ENCODE peak calls at places on chromosomes 4 and X, in five cellular contexts. F is HepG2, G is endothelial cell of umbilical vein, U is prostate gland, K is breast epithelium. T is an unnamed sample.

GRCh38 chr4:87071401-87071800 is 136.6 kb downstream of the AFF1 start:
- DNase-seq in F (no peak), G (no peak), U (no peak), K (no peak), T (no peak)

GRCh38 chr4:114272226-114272625 is 292.8 kb upstream of the ARSJ start:
- DNase-seq in F (no peak), G (peak; percentile 87), U (no peak), K (no peak), T (no peak)

GRCh38 chr4:26150948-26151347 is 169.9 kb upstream of the RBPJ start:
- DNase-seq in F (no peak), G (no peak), U (no peak), K (no peak), T (no peak)

GRCh38 chrX:39753296-39753996 is 344.3 kb downstream of the BCOR start:
- DNase-seq in F (no peak), G (peak; percentile 87), U (no peak), K (no peak), T (no peak)

GRCh38 chr4:154519214-154519613 is 27.6 kb upstream of the DCHS2 start:
- DNase-seq in F (no peak), G (no peak), U (no peak), K (no peak), T (no peak)

GRCh38 chrX:14409341-14409740 is 120.0 kb upstream of the GLRA2 start:
- DNase-seq in F (peak; percentile 40), G (no peak), U (no peak), K (no peak), T (no peak)

GRCh38 chr4:21869978-21870745 is 78.4 kb downstream of the KCNIP4 start:
- DNase-seq in F (no peak), G (no peak), U (no peak), K (no peak), T (no peak)

GRCh38 chr4:128228778-128229457 is 58.7 kb downstream of the PGRMC2 start:
- DNase-seq in F (no peak), G (no peak), U (no peak), K (no peak), T (no peak)

GRCh38 chrX:19303216-19303880 is 40.4 kb upstream of the PDHA1 start:
- DNase-seq in F (no peak), G (no peak), U (no peak), K (no peak), T (no peak)

GRCh38 chrX:1390621-1391369 is 1.1 kb downstream of the SLC25A6 start:
- DNase-seq in F (no peak), G (no peak), U (no peak), K (peak; percentile 43), T (peak; percentile 67)

GRCh38 chrX:1388651-1389050 is 3.3 kb downstream of the SLC25A6 start:
- DNase-seq in F (no peak), G (no peak), U (no peak), K (no peak), T (no peak)

GRCh38 chrX:1391370-1391706 is 575 bp downstream of the SLC25A6 start:
- DNase-seq in F (peak; percentile 79), G (peak; percentile 89), U (no peak), K (peak; percentile 15), T (no peak)

GRCh38 chrX:1389993-1390285 is 2.0 kb downstream of the SLC25A6 start:
- DNase-seq in F (no peak), G (no peak), U (no peak), K (no peak), T (no peak)

DNA sequence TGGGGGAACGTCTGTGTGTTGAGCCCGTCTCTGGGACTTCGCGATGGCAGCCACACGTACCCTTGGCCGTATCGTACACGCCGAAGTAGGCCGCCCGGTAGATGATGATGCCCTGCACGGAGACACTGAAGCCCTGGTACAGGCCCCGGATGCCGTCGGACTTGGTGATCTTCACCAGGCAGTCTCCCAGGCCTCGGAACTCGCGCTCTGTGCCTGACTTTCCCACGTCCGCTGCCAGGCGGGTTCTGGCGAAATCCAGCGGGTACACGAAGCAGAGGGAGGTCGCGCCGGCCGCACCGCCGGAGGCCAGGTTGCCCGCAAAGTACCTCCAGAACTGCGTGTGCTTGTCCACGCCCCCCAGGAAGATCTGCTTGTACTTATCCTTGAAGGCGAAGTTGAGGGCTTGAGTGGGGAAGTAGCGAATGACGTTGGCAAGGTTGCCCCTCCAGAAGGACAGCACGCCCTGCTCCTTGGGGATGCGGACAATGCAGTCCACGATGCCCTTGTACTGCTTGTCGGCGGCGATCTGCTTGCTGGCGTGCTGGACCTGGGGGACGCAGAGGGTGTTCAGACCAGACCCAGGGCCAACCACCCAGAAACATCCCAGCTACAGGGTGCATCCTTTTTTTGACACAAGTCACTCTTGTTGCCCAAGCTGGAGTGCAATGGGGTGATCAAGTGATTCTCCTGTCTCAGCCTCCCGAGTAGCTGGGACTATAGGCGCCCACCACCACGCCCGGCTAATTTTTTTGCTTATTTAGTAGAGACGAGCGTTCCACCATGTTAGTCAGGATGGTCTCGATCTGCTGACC is 2.5 kb downstream of the SLC25A6 start:
- DNase-seq in F (no peak), G (no peak), U (no peak), K (peak; percentile 50), T (peak; percentile 68)
- TF ChIP-seq POLR2A in F (no peak), G (no peak), U (no peak), K (no peak), T (no peak)

GRCh38 chrX:72609313-72609712 is 36.7 kb upstream of the HDAC8 start:
- DNase-seq in F (peak; percentile 0), G (peak; percentile 32), U (no peak), K (no peak), T (no peak)
- TF ChIP-seq CTCF in F (no peak), G (peak; percentile 28), U (no peak), K (no peak), T (no peak)

DNA sequence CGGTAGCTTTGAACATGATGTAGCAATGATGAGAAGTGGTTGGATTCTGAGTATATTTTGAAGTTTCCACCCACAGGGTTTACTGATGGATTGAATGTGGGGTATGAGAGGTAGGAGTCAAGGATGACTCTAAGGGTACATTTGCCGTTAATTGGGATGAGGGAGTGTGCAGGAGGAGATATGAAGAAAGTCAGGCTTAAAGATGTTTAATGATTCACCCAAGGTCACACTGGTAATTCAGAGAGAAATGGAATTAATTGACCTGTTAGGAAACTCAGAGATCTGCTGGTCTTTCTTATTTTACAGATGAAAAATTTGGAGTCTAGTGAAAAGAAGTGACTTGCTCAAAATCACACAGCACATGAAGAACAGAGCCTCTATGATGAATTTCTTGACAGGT is 390.7 kb downstream of the GBA3 start:
- DNase-seq in F (no peak), G (no peak), U (no peak), K (no peak), T (no peak)
- TF ChIP-seq POLR2AphosphoS5 in F (no peak), G (no peak), U (no peak), K (no peak), T (no peak)

GRCh38 chr4:169485084-169485483 is 127.3 kb downstream of the NEK1 start:
- DNase-seq in F (no peak), G (no peak), U (no peak), K (no peak), T (no peak)

GRCh38 chr4:169485791-169486742 is 126.3 kb downstream of the NEK1 start:
- DNase-seq in F (peak; percentile 36), G (peak; percentile 78), U (peak; percentile 36), K (no peak), T (no peak)

GRCh38 chr4:169484485-169484884 is 127.9 kb downstream of the NEK1 start:
- DNase-seq in F (no peak), G (no peak), U (no peak), K (no peak), T (no peak)
- TF ChIP-seq POLR2A in F (no peak), G (no peak), U (no peak), K (no peak), T (no peak)

GRCh38 chrX:136275553-136275952 is 24.4 kb upstream of the MAP7D3 start:
- DNase-seq in F (peak; percentile 21), G (no peak), U (no peak), K (no peak), T (no peak)

GRCh38 chrX:136273986-136274385 is 22.8 kb upstream of the MAP7D3 start:
- DNase-seq in F (no peak), G (no peak), U (no peak), K (no peak), T (no peak)

GRCh38 chrX:136271300-136271699 is 20.1 kb upstream of the MAP7D3 start:
- DNase-seq in F (no peak), G (peak; percentile 36), U (no peak), K (no peak), T (no peak)

GRCh38 chrX:136269921-136270320 is 18.7 kb upstream of the MAP7D3 start:
- DNase-seq in F (no peak), G (peak; percentile 43), U (no peak), K (no peak), T (no peak)

DNA sequence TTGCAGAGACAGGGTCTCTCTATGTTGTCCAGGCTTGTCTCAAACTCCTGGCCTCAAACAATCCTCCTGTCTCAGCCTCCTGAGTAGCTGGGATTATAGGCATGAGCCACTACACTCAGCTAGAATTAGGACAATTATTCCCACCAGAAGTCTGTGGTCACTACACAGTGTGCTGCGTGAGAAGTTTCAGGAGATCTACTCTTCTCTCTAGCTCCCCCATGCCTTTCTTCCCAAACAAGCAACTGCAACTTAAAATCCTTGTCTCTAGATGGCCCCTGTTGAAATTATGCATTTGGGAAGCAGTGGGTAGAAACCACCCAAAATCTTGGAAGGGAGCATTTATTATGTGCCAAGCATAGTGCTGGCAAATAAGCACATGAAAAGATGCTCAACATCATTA is 21.1 kb upstream of the MAP7D3 start:
- DNase-seq in F (no peak), G (no peak), U (no peak), K (no peak), T (no peak)
- TF ChIP-seq CTCF in F (no peak), G (no peak), U (no peak), K (no peak), T (no peak)

DNA sequence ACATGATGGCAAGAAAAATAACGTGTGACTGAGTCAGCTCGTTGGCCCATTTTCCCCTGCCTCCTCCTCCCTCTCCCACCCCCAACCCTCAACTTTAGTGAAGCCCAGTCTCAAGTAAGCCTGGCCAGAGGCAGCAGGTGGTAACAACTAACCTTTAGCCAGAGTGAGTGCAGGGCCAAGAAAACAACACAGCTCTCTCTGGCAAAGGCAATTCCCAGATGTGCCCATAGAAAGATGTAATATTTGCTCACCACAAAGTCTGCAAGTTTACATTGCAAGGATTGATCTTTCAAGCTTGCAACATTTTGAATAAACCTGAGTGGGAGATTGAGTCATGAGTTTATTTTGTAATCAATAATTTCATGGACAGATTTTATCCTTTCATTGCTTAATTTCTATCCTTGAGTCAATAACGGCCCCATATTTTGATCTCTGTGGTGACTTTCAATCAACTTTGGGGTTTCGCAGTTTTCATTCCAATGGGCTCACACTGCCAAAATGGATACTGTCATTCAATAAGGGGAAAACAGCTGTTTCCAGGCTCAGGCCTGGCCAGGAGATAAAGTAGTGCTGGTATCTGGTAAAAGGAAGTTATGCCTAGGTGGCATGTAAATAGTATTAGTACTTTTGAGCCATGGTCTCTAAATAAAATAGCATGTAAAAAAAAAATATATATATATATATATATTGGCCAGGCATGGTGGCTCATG is 130.7 kb upstream of the TMEM164 start:
- DNase-seq in F (peak; percentile 70), G (peak; percentile 12), U (no peak), K (no peak), T (no peak)
- TF ChIP-seq POLR2AphosphoS5 in F (no peak), G (no peak), U (no peak), K (no peak), T (no peak)

GRCh38 chrX:78104447-78105176 is 564 bp downstream of the PGK1 start:
- DNase-seq in F (peak; percentile 75), G (peak; percentile 34), U (peak; percentile 32), K (no peak), T (peak; percentile 68)
- TF ChIP-seq POLR2A in F (no peak), G (no peak), U (peak; percentile 36), K (no peak), T (no peak)

T was measured in suprapubic skin.